ENCODE peak calls at places on chromosomes 2 and 18, in six cellular contexts. U, R, E, X, Z and M are unnamed samples.

GRCh38 chr2:229282758-229283546 is 11.9 kb upstream of the PID1 start:
- DNase-seq in U (no peak), R (no peak), E (peak), X (no peak), Z (peak), M (peak)

GRCh38 chr2:170394988-170395387 is 217.0 kb downstream of the MYO3B start:
- DNase-seq in U (no peak), R (no peak), E (no peak), X (peak), Z (no peak), M (no peak)

GRCh38 chr2:211187602-211188001 is 631.2 kb downstream of the CPS1 start:
- DNase-seq in U (no peak), R (no peak), E (no peak), X (no peak), Z (no peak), M (no peak)

GRCh38 chr2:178579006-178579405 is 98.7 kb downstream of the PLEKHA3 start:
- DNase-seq in U (no peak), R (no peak), E (no peak), X (no peak), Z (no peak), M (no peak)

GRCh38 chr2:216717491-216717901 is 22.1 kb upstream of the IGFBP5 start:
- DNase-seq in U (no peak), R (no peak), E (no peak), X (no peak), Z (no peak), M (no peak)

GRCh38 chr2:38665854-38666577 is at the start of gene GALM:
- DNase-seq in U (peak), R (peak), E (peak), X (peak), Z (peak), M (peak)

GRCh38 chr2:163375070-163375469 is 360.7 kb downstream of the FIGN start:
- DNase-seq in U (no peak), R (no peak), E (no peak), X (no peak), Z (no peak), M (no peak)

GRCh38 chr2:3626118-3626816 is 31.4 kb downstream of the COLEC11 start:
- DNase-seq in U (no peak), R (peak), E (peak), X (no peak), Z (peak), M (no peak)

GRCh38 chr2:84906900-84907714 is 1.7 kb downstream of the TMSB10 start:
- DNase-seq in U (peak), R (peak), E (peak), X (no peak), Z (peak), M (peak)

GRCh38 chr2:122191331-122191730 is 435.9 kb downstream of the TSN start:
- DNase-seq in U (no peak), R (no peak), E (no peak), X (peak), Z (no peak), M (no peak)

GRCh38 chr2:8573234-8573941 is 108.5 kb upstream of the ID2 start:
- DNase-seq in U (no peak), R (peak), E (no peak), X (peak), Z (no peak), M (no peak)

GRCh38 chr2:58120626-58121229 is 74.1 kb downstream of the VRK2 start:
- DNase-seq in U (no peak), R (no peak), E (no peak), X (no peak), Z (no peak), M (no peak)

GRCh38 chr18:63868546-63868945 is 19.0 kb upstream of the SERPINB2 start:
- DNase-seq in U (no peak), R (no peak), E (no peak), X (no peak), Z (no peak), M (no peak)

GRCh38 chr2:88022522-88022921 is 6.2 kb upstream of the RNU2-63P start:
- DNase-seq in U (no peak), R (no peak), E (no peak), X (no peak), Z (no peak), M (no peak)

GRCh38 chr2:237629188-237629534 is 1.8 kb downstream of the LRRFIP1 start:
- DNase-seq in U (no peak), R (no peak), E (no peak), X (no peak), Z (no peak), M (no peak)

GRCh38 chr2:98492441-98492840 is 47.8 kb downstream of the INPP4A start:
- DNase-seq in U (no peak), R (no peak), E (no peak), X (no peak), Z (peak), M (no peak)

GRCh38 chr2:192390401-192390800 is 195.7 kb upstream of the TMEFF2 start:
- DNase-seq in U (no peak), R (no peak), E (no peak), X (no peak), Z (no peak), M (no peak)

GRCh38 chr18:506264-506663 is 5.8 kb upstream of the COLEC12 start:
- DNase-seq in U (no peak), R (no peak), E (no peak), X (no peak), Z (no peak), M (no peak)

GRCh38 chr2:168976034-168976654 is 55.0 kb downstream of the ABCB11 start:
- DNase-seq in U (no peak), R (no peak), E (no peak), X (no peak), Z (no peak), M (no peak)

GRCh38 chr2:241223211-241224067 is 35.0 kb downstream of the ANO7 start:
- DNase-seq in U (peak), R (no peak), E (no peak), X (no peak), Z (no peak), M (peak)

GRCh38 chr18:45341454-45341853 is 273.8 kb upstream of the SLC14A2 start:
- DNase-seq in U (no peak), R (no peak), E (no peak), X (no peak), Z (no peak), M (no peak)

GRCh38 chr18:47283476-47283875 is 32.0 kb upstream of the SKOR2 start:
- DNase-seq in U (no peak), R (no peak), E (no peak), X (peak), Z (no peak), M (no peak)

GRCh38 chr2:196075196-196075595 is 6.6 kb upstream of the DNAH7 start:
- DNase-seq in U (no peak), R (no peak), E (no peak), X (no peak), Z (no peak), M (no peak)

GRCh38 chr2:152627010-152627957 is 90.0 kb downstream of the PRPF40A start:
- DNase-seq in U (no peak), R (no peak), E (no peak), X (peak), Z (no peak), M (no peak)

GRCh38 chr18:23498877-23499570 is 4.3 kb upstream of the RMC1 start:
- DNase-seq in U (peak), R (peak), E (peak), X (peak), Z (peak), M (peak)

GRCh38 chr2:26298638-26299393 is 47.1 kb upstream of the SELENOI start:
- DNase-seq in U (peak), R (no peak), E (peak), X (no peak), Z (peak), M (peak)

GRCh38 chr2:23824777-23825212 is 102.1 kb downstream of the ATAD2B start:
- DNase-seq in U (no peak), R (no peak), E (no peak), X (peak), Z (no peak), M (no peak)